ENCODE peak calls at places on chromosomes 5 and 9, in six cellular contexts. M, W, E, N, P and Z are unnamed samples.

GRCh38 chr9:113597390-113598241 is 134.1 kb downstream of the RGS3 start:
- DNase-seq in M (no peak), W (no peak), E (no peak), N (no peak), P (no peak), Z (no peak)

GRCh38 chr9:114004221-114004716 is 73.8 kb downstream of the AMBP start:
- DNase-seq in M (no peak), W (no peak), E (no peak), N (no peak), P (no peak), Z (no peak)

GRCh38 chr5:66452109-66452508 is 144.1 kb upstream of the MAST4 start:
- DNase-seq in M (no peak), W (no peak), E (no peak), N (peak; percentile 8), P (no peak), Z (no peak)

GRCh38 chr9:73446306-73446705 is 294.6 kb downstream of the ANXA1 start:
- DNase-seq in M (no peak), W (no peak), E (no peak), N (no peak), P (no peak), Z (no peak)

GRCh38 chr9:74824654-74825053 is 63.1 kb downstream of the TRPM6 start:
- DNase-seq in M (no peak), W (no peak), E (no peak), N (no peak), P (peak; percentile 29), Z (peak; percentile 11)

GRCh38 chr5:142688278-142688677 is 2.4 kb upstream of the FGF1 start:
- DNase-seq in M (peak; percentile 57), W (no peak), E (no peak), N (no peak), P (no peak), Z (no peak)

GRCh38 chr5:112643339-112643971 is 94.2 kb upstream of the APC start:
- DNase-seq in M (no peak), W (no peak), E (no peak), N (no peak), P (no peak), Z (no peak)

GRCh38 chr5:168699002-168699401 is 119.8 kb upstream of the PANK3 start:
- DNase-seq in M (no peak), W (no peak), E (no peak), N (no peak), P (no peak), Z (peak; percentile 32)

GRCh38 chr5:147483197-147483790 is 26.6 kb downstream of the DPYSL3 start:
- DNase-seq in M (no peak), W (no peak), E (no peak), N (no peak), P (peak; percentile 7), Z (peak; percentile 45)

GRCh38 chr5:16312786-16313185 is 133.2 kb upstream of the MARCHF11 start:
- DNase-seq in M (no peak), W (no peak), E (no peak), N (no peak), P (no peak), Z (peak; percentile 1)

GRCh38 chr5:135333737-135334515 is 65.1 kb downstream of the MACROH2A1 start:
- DNase-seq in M (no peak), W (no peak), E (no peak), N (no peak), P (no peak), Z (peak; percentile 51)

GRCh38 chr5:154523704-154524103 is 45.7 kb upstream of the HAND1 start:
- DNase-seq in M (peak; percentile 71), W (no peak), E (peak; percentile 84), N (peak; percentile 29), P (no peak), Z (peak; percentile 58)

GRCh38 chr9:122036988-122037387 is 56.1 kb downstream of the TTLL11 start:
- DNase-seq in M (no peak), W (no peak), E (no peak), N (no peak), P (peak; percentile 20), Z (peak; percentile 73)

GRCh38 chr5:141513021-141513626 is 24.2 kb downstream of the PCDHGC5 start:
- DNase-seq in M (peak; percentile 72), W (no peak), E (no peak), N (peak; percentile 81), P (no peak), Z (peak; percentile 83)

GRCh38 chr9:137205126-137206069 is at the start of the genes NDOR1 and TMEM203:
- DNase-seq in M (peak; percentile 99), W (peak; percentile 89), E (peak; percentile 94), N (peak; percentile 97), P (peak; percentile 82), Z (peak; percentile 94)

GRCh38 chr9:2267171-2267740 is 252.1 kb downstream of the SMARCA2 start:
- DNase-seq in M (no peak), W (no peak), E (no peak), N (no peak), P (no peak), Z (peak; percentile 50)

GRCh38 chr9:19336166-19336565 is 43.9 kb downstream of the RPS6 start:
- DNase-seq in M (no peak), W (no peak), E (no peak), N (no peak), P (no peak), Z (no peak)

GRCh38 chr9:19331877-19332276 is 48.2 kb downstream of the RPS6 start:
- DNase-seq in M (no peak), W (no peak), E (no peak), N (no peak), P (peak; percentile 19), Z (no peak)
- TF ChIP-seq EZH2phosphoT487 in M (no peak), W (no peak), E (no peak), N (no peak), P (no peak), Z (no peak)

DNA sequence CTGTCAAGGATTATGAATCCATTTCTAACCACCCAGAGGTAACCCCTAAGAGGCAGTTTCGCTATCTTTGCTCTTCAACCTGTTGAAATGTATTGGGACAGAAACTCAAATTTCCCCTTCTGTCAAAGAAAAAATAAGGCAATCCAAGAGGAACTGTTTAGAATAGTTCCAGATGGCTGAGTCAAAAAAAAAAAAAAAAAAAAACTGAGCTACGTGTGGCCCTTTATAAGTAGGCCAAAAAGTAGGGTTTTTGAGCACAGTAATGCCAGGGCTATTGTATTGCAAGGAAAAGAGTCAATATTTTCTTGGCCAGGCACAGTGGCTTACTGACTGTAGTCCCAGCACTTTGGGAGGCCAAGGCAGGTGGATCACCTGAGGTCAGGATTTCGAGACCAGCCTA is 95.0 kb downstream of the RAD23B start:
- DNase-seq in M (no peak), W (no peak), E (no peak), N (no peak), P (no peak), Z (no peak)
- TF ChIP-seq EZH2phosphoT487 in M (no peak), W (no peak), E (no peak), N (no peak), P (no peak), Z (no peak)

GRCh38 chr5:958701-959571 is 49.7 kb upstream of the NKD2 start:
- DNase-seq in M (peak; percentile 43), W (no peak), E (no peak), N (no peak), P (peak; percentile 87), Z (peak; percentile 73)
- TF ChIP-seq EZH2phosphoT487 in M (no peak), W (no peak), E (no peak), N (no peak), P (peak; percentile 99), Z (no peak)

DNA sequence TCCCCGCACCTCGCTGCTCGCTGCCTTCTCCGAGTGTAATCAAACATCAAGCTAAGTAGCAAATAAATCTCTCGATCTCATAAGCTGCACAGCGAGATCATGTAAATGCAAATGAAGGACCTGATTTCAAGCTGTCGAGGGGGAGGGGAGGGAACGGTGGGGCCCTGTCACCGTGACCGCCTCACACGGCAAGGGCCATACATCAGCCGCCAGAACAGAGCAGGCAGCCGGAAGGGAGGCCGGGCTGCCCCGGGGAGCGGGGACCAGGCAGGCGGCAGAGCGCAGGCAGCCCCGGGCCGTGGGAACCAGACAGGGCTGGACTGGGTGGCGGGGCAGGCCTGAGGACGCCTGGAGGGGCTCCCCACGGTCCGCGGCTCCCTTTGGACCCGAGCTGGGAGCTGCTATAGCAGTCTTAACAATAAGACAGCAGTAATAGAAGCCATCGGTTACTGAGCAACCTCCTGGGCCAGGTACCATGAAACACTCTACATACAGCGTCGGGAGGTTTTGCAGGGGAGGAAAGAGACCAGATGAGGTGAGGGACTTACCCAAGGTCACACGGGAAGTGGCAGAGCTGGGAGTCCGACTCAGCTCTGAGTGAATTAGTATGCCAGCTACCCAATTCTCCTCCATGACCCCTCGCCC is 76.8 kb downstream of the CFAP77 start:
- DNase-seq in M (peak; percentile 55), W (no peak), E (no peak), N (no peak), P (no peak), Z (no peak)
- TF ChIP-seq EZH2phosphoT487 in M (no peak), W (no peak), E (no peak), N (no peak), P (no peak), Z (no peak)

DNA sequence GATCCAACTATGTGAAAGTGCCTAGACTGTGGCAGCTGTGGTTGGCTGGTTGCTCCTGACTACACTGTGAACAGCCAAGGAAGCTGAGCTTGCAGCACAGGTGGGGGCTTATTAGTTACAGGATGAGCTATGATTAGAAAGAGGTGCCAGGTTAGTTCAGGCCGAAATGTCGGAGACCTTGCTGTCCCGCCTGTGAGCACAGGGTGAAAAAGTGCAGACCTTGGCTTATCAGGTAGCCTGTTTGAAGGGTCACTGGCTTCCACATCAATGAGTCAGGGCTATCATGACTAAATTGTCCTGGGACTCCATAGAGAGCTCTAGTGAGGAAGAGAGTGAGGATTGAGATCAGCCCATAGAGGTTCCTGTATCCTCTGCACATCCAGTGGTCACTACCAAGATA is 114.3 kb upstream of the PLPPR1 start:
- DNase-seq in M (no peak), W (no peak), E (no peak), N (no peak), P (no peak), Z (no peak)
- TF ChIP-seq EZH2phosphoT487 in M (no peak), W (no peak), E (no peak), N (no peak), P (no peak), Z (no peak)

GRCh38 chr5:180785151-180785781 is 17.3 kb downstream of the MGAT1 start:
- DNase-seq in M (no peak), W (no peak), E (no peak), N (no peak), P (peak; percentile 68), Z (peak; percentile 93)
- TF ChIP-seq EZH2phosphoT487 in M (no peak), W (no peak), E (no peak), N (no peak), P (no peak), Z (no peak)

GRCh38 chr9:17578911-17579793 is at the start of gene SH3GL2:
- DNase-seq in M (peak; percentile 70), W (peak; percentile 74), E (peak; percentile 78), N (peak; percentile 80), P (peak; percentile 61), Z (peak; percentile 39)

GRCh38 chr9:17580119-17580518 is 1.3 kb downstream of the SH3GL2 start:
- DNase-seq in M (no peak), W (no peak), E (no peak), N (no peak), P (no peak), Z (no peak)

GRCh38 chr9:17574342-17574741 is 4.5 kb upstream of the SH3GL2 start:
- DNase-seq in M (no peak), W (no peak), E (no peak), N (no peak), P (no peak), Z (peak; percentile 4)

DNA sequence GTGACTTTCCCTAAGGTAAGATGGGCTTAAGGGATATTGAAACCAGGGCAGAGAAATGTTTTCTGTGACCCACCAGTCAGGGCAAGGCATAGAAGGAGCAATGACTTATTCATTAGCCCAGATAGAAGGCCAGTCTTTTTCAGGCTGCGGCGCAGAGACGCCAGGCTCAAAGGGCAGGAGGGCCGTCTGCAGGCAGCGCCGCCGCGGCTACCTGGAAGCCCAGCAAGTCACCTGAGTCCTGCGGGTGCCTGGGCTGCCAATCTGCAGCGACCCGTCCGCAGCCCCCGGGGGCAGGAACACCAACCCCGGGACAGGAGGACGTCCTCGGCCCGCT is 322 bp upstream of the SH3GL2 start:
- DNase-seq in M (no peak), W (no peak), E (no peak), N (no peak), P (no peak), Z (no peak)
- TF ChIP-seq EZH2phosphoT487 in M (no peak), W (no peak), E (no peak), N (peak; percentile 82), P (no peak), Z (no peak)